ENCODE peak calls at places on chromosomes 16 and 17, in six cellular contexts. One of them, this sample, is unnamed.

GRCh38 chr17:55005520-55005919 is 37.0 kb downstream of the STXBP4 start:
- DNase-seq in dermis blood vessel endothelial cell: peak
- DNase-seq in left cardiac atrium: no peak
- DNase-seq in KBM-7: peak
- DNase-seq in heart right ventricle: no peak
- DNase-seq in NCI-H524 treated with DMSO at 0.1 percent for 48 hours: no peak
- DNase-seq in this sample: no peak

GRCh38 chr17:71502443-71502842 is 618.4 kb upstream of the SOX9 start:
- DNase-seq in dermis blood vessel endothelial cell: no peak
- DNase-seq in left cardiac atrium: no peak
- DNase-seq in KBM-7: no peak
- DNase-seq in heart right ventricle: no peak
- DNase-seq in NCI-H524 treated with DMSO at 0.1 percent for 48 hours: no peak
- DNase-seq in this sample: no peak

GRCh38 chr17:6059406-6059805 is 10.8 kb upstream of the WSCD1 start:
- DNase-seq in dermis blood vessel endothelial cell: no peak
- DNase-seq in left cardiac atrium: no peak
- DNase-seq in KBM-7: no peak
- DNase-seq in heart right ventricle: no peak
- DNase-seq in NCI-H524 treated with DMSO at 0.1 percent for 48 hours: no peak
- DNase-seq in this sample: no peak

GRCh38 chr17:38890410-38890746 is 20.5 kb downstream of the LASP1 start:
- DNase-seq in dermis blood vessel endothelial cell: no peak
- DNase-seq in left cardiac atrium: no peak
- DNase-seq in KBM-7: no peak
- DNase-seq in heart right ventricle: no peak
- DNase-seq in NCI-H524 treated with DMSO at 0.1 percent for 48 hours: no peak
- DNase-seq in this sample: no peak

GRCh38 chr17:4743898-4744297 is 4.2 kb upstream of the CXCL16 start:
- DNase-seq in dermis blood vessel endothelial cell: no peak
- DNase-seq in left cardiac atrium: no peak
- DNase-seq in KBM-7: no peak
- DNase-seq in heart right ventricle: no peak
- DNase-seq in NCI-H524 treated with DMSO at 0.1 percent for 48 hours: no peak
- DNase-seq in this sample: no peak

GRCh38 chr17:9244066-9245052 is 223.0 kb downstream of the NTN1 start:
- DNase-seq in dermis blood vessel endothelial cell: no peak
- DNase-seq in left cardiac atrium: no peak
- DNase-seq in KBM-7: no peak
- DNase-seq in heart right ventricle: no peak
- DNase-seq in NCI-H524 treated with DMSO at 0.1 percent for 48 hours: no peak
- DNase-seq in this sample: peak

GRCh38 chr16:6492742-6493141 is 839.9 kb upstream of the RBFOX1 start:
- DNase-seq in dermis blood vessel endothelial cell: no peak
- DNase-seq in left cardiac atrium: no peak
- DNase-seq in KBM-7: no peak
- DNase-seq in heart right ventricle: no peak
- DNase-seq in NCI-H524 treated with DMSO at 0.1 percent for 48 hours: no peak
- DNase-seq in this sample: no peak

GRCh38 chr16:56858375-56858774 is 6.6 kb upstream of the SLC12A3 start:
- DNase-seq in dermis blood vessel endothelial cell: no peak
- DNase-seq in left cardiac atrium: no peak
- DNase-seq in KBM-7: no peak
- DNase-seq in heart right ventricle: no peak
- DNase-seq in NCI-H524 treated with DMSO at 0.1 percent for 48 hours: no peak
- DNase-seq in this sample: no peak

GRCh38 chr17:35780876-35781409 is 14.5 kb downstream of the MMP28 start:
- DNase-seq in dermis blood vessel endothelial cell: no peak
- DNase-seq in left cardiac atrium: no peak
- DNase-seq in KBM-7: no peak
- DNase-seq in heart right ventricle: no peak
- DNase-seq in NCI-H524 treated with DMSO at 0.1 percent for 48 hours: no peak
- DNase-seq in this sample: no peak

GRCh38 chr16:82715833-82716232 is 89.1 kb downstream of the CDH13 start:
- DNase-seq in dermis blood vessel endothelial cell: no peak
- DNase-seq in left cardiac atrium: peak
- DNase-seq in KBM-7: no peak
- DNase-seq in heart right ventricle: peak
- DNase-seq in NCI-H524 treated with DMSO at 0.1 percent for 48 hours: peak
- DNase-seq in this sample: no peak

GRCh38 chr17:28166478-28166877 is 124.0 kb downstream of the NLK start:
- DNase-seq in dermis blood vessel endothelial cell: no peak
- DNase-seq in left cardiac atrium: no peak
- DNase-seq in KBM-7: no peak
- DNase-seq in heart right ventricle: no peak
- DNase-seq in NCI-H524 treated with DMSO at 0.1 percent for 48 hours: no peak
- DNase-seq in this sample: no peak

GRCh38 chr17:14818469-14818868 is 446.7 kb downstream of the PMP22 start:
- DNase-seq in dermis blood vessel endothelial cell: no peak
- DNase-seq in left cardiac atrium: no peak
- DNase-seq in KBM-7: no peak
- DNase-seq in heart right ventricle: no peak
- DNase-seq in NCI-H524 treated with DMSO at 0.1 percent for 48 hours: no peak
- DNase-seq in this sample: no peak

GRCh38 chr17:1169471-1169908 is 10.3 kb downstream of the ABR start:
- DNase-seq in dermis blood vessel endothelial cell: no peak
- DNase-seq in left cardiac atrium: no peak
- DNase-seq in KBM-7: no peak
- DNase-seq in heart right ventricle: no peak
- DNase-seq in NCI-H524 treated with DMSO at 0.1 percent for 48 hours: no peak
- DNase-seq in this sample: no peak

GRCh38 chr16:47374629-47375028 is 86.2 kb downstream of the ITFG1 start:
- DNase-seq in dermis blood vessel endothelial cell: peak
- DNase-seq in left cardiac atrium: no peak
- DNase-seq in KBM-7: no peak
- DNase-seq in heart right ventricle: no peak
- DNase-seq in NCI-H524 treated with DMSO at 0.1 percent for 48 hours: no peak
- DNase-seq in this sample: no peak

GRCh38 chr17:40203131-40203530 is 16.0 kb upstream of the WIPF2 start:
- DNase-seq in dermis blood vessel endothelial cell: peak
- DNase-seq in left cardiac atrium: no peak
- DNase-seq in KBM-7: no peak
- DNase-seq in heart right ventricle: no peak
- DNase-seq in NCI-H524 treated with DMSO at 0.1 percent for 48 hours: no peak
- DNase-seq in this sample: no peak

GRCh38 chr16:87490091-87490798 is 2.6 kb downstream of the ZCCHC14 start:
- DNase-seq in dermis blood vessel endothelial cell: no peak
- DNase-seq in left cardiac atrium: no peak
- DNase-seq in KBM-7: no peak
- DNase-seq in heart right ventricle: no peak
- DNase-seq in NCI-H524 treated with DMSO at 0.1 percent for 48 hours: no peak
- DNase-seq in this sample: no peak

GRCh38 chr16:1863681-1864460 is 8.1 kb downstream of the MEIOB start:
- DNase-seq in dermis blood vessel endothelial cell: peak
- DNase-seq in left cardiac atrium: no peak
- DNase-seq in KBM-7: peak
- DNase-seq in heart right ventricle: no peak
- DNase-seq in NCI-H524 treated with DMSO at 0.1 percent for 48 hours: no peak
- DNase-seq in this sample: no peak